ENCODE peak calls at places on chromosomes 16 and 17, in nine cellular contexts. H is CD4-positive, alpha-beta T cell; V is HFFc6; M is body of pancreas; K is activated CD8-positive, alpha-beta T cell treated with anti-CD3 and anti-CD28 coated beads for 36 hours; R is omental fat pad; L is stomach; D is left ventricle myocardium inferior; Y is cardiac fibroblast. P is an unnamed sample.

GRCh38 chr17:3994221-3994576 is 30.0 kb upstream of the ATP2A3 start:
- DNase-seq in V (no peak), K (no peak), Y (no peak), H (no peak), L (no peak), D (no peak), M (no peak), R (no peak), P (no peak)

GRCh38 chr16:89009343-89010209 is 32.6 kb upstream of the CBFA2T3 start:
- DNase-seq in V (no peak), H (peak; percentile 20), R (no peak), L (no peak), Y (peak; percentile 17), M (peak; percentile 34), D (no peak), K (peak; percentile 51), P (no peak)

GRCh38 chr17:17712268-17712924 is 31.1 kb downstream of the RAI1 start:
- DNase-seq in M (no peak), V (peak; percentile 96), R (no peak), L (no peak), D (no peak), H (no peak), K (peak; percentile 58), Y (peak; percentile 95), P (peak; percentile 71)

GRCh38 chr17:19306160-19307111 is 56.1 kb downstream of the B9D1 start:
- DNase-seq in M (no peak), H (no peak), D (no peak), K (peak; percentile 72), V (no peak), Y (peak; percentile 17), L (peak; percentile 30), R (no peak), P (peak; percentile 74)

GRCh38 chr17:31858647-31859486 is at the start of gene COPRS:
- DNase-seq in R (peak; percentile 61), K (peak; percentile 80), V (peak; percentile 69), L (peak; percentile 91), Y (peak; percentile 82), M (peak; percentile 94), H (peak; percentile 77), D (peak; percentile 93), P (peak; percentile 99)

GRCh38 chr17:32114536-32114935 is 27.8 kb upstream of the RHOT1 start:
- DNase-seq in H (no peak), K (no peak), M (no peak), L (no peak), Y (no peak), D (no peak), V (no peak), R (no peak), P (no peak)

GRCh38 chr16:80938035-80938927 is 68.4 kb downstream of the CMC2 start:
- DNase-seq in H (no peak), R (no peak), D (no peak), Y (peak; percentile 99), M (peak; percentile 35), V (peak; percentile 98), L (no peak), K (no peak), P (no peak)

GRCh38 chr17:42126836-42127235 is 4.2 kb downstream of the HSPB9 start:
- DNase-seq in L (peak; percentile 50), H (no peak), Y (no peak), D (no peak), V (no peak), R (no peak), K (no peak), M (no peak), P (no peak)

GRCh38 chr17:49361902-49362722 is at the start of gene ZNF652:
- DNase-seq in H (peak; percentile 96), Y (peak; percentile 79), M (peak; percentile 98), R (peak; percentile 51), L (peak; percentile 97), V (peak; percentile 72), K (peak; percentile 88), D (peak; percentile 93), P (peak; percentile 98)

GRCh38 chr17:2854662-2855061 is 58.4 kb downstream of the RAP1GAP2 start:
- DNase-seq in M (peak; percentile 84), R (no peak), Y (no peak), L (peak; percentile 69), D (peak; percentile 33), H (no peak), V (no peak), K (no peak), P (no peak)

GRCh38 chr17:48555183-48555615 is 10.3 kb upstream of the HOXB2 start:
- DNase-seq in R (no peak), M (no peak), D (no peak), K (no peak), Y (peak; percentile 90), H (no peak), L (no peak), V (no peak), P (peak; percentile 76)

GRCh38 chr16:19765860-19766553 is 47.9 kb downstream of the IQCK start:
- DNase-seq in Y (no peak), V (no peak), R (no peak), H (no peak), M (peak; percentile 35), D (peak; percentile 58), K (no peak), L (peak; percentile 68), P (no peak)

GRCh38 chr17:18070861-18071340 is 16.8 kb upstream of the DRG2 start:
- DNase-seq in L (no peak), K (peak; percentile 15), Y (peak; percentile 45), M (no peak), H (no peak), V (peak; percentile 30), R (no peak), D (no peak), P (peak; percentile 25)

GRCh38 chr17:17783121-17783824 is 53.5 kb downstream of the SREBF1 start:
- DNase-seq in M (peak; percentile 81), D (peak; percentile 85), L (peak; percentile 88), Y (peak; percentile 27), V (no peak), R (no peak), H (peak; percentile 57), K (peak; percentile 80), P (peak; percentile 88)

GRCh38 chr17:18332909-18333489 is 17.9 kb downstream of the SMCR8 start:
- DNase-seq in H (no peak), Y (peak; percentile 9), K (no peak), D (no peak), R (no peak), V (peak; percentile 34), L (no peak), M (no peak), P (no peak)

GRCh38 chr17:36993227-36993626 is 44.5 kb downstream of the AATF start:
- DNase-seq in L (no peak), D (no peak), K (no peak), V (no peak), H (no peak), Y (no peak), R (no peak), M (no peak), P (no peak)

GRCh38 chr17:76867578-76868175 is 527 bp upstream of the MGAT5B start:
- DNase-seq in Y (peak; percentile 64), H (no peak), D (no peak), L (no peak), V (peak; percentile 21), M (no peak), K (no peak), R (no peak), P (no peak)

GRCh38 chr16:77431131-77431670 is 3.6 kb downstream of the ADAMTS18 start:
- DNase-seq in R (no peak), H (no peak), K (no peak), M (no peak), V (no peak), Y (no peak), D (no peak), L (no peak), P (no peak)

GRCh38 chr16:31471875-31472558 is at the start of gene TGFB1I1:
- DNase-seq in K (no peak), R (no peak), H (no peak), Y (peak; percentile 84), V (peak; percentile 59), M (peak; percentile 45), D (peak; percentile 80), L (no peak), P (peak; percentile 67)

GRCh38 chr16:67842509-67843342 is 606 bp downstream of the THAP11 start:
- DNase-seq in M (peak; percentile 60), R (no peak), D (peak; percentile 65), K (peak; percentile 74), Y (peak; percentile 53), L (peak; percentile 49), V (peak; percentile 30), H (peak; percentile 53), P (peak; percentile 74)
- TF ChIP-seq CTCF in M (peak; percentile 29), R (no peak), D (peak; percentile 40), K (no peak), Y (peak; percentile 39), L (no peak), V (peak; percentile 55), H (peak; percentile 29), P (peak; percentile 45)

DNA sequence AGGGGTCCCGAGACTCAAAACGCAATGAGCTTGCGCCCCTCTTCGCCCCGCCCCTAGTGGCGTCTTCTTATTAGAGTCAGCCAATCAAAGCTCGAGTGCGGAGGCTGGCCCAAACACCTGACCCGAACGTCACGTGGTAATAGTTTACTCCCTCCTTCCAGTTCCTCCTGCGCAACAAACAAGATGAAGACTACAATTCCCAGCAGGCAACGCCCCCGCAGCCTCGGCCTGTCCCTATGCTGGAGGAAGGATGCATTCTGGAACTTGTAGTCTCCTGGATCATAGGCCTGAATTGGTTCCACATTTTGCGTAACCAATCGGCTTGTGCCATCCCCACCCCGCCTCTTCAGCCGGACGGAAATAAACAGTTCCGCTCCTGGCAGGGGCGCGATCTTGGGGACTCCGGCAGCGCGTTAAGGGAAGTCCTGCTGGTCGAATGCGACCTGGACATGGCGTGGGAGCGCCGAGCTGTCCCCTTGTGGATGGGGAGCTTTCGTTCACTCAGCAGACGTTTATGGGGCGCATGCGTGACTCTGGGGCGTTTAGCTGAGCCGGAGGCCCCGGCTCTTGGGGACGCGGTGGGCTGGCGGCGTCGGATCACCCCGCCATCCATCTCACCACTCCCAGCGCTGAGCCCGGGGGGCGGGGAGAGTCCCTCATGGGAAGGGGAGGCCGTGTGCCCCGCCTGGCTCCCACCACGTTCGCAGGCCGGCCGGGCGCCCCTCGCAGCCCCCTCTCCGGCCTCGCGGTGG is at the start of gene WBP2:
- DNase-seq in D (peak; percentile 97), R (peak; percentile 96), K (peak; percentile 100), V (peak; percentile 100), M (peak; percentile 99), L (peak; percentile 98), Y (peak; percentile 100), H (peak; percentile 95), P (peak; percentile 96)
- TF ChIP-seq CTCF in D (peak; percentile 59), R (no peak), K (no peak), V (peak; percentile 27), M (peak; percentile 3), L (no peak), Y (no peak), H (peak; percentile 53), P (peak; percentile 71)

GRCh38 chr16:4313563-4314531 is 2.0 kb upstream of the GLIS2 start:
- DNase-seq in M (peak; percentile 90), L (peak; percentile 72), R (no peak), H (no peak), V (no peak), D (no peak), Y (peak; percentile 37), K (peak; percentile 35), P (peak; percentile 87)
- TF ChIP-seq CTCF in M (peak; percentile 66), L (no peak), R (no peak), H (peak; percentile 41), V (peak; percentile 69), D (peak; percentile 70), Y (peak; percentile 52), K (peak; percentile 38), P (peak; percentile 70)

GRCh38 chr16:84673561-84673960 is 25.2 kb downstream of the KLHL36 start:
- DNase-seq in D (no peak), L (no peak), H (no peak), Y (no peak), M (no peak), K (no peak), V (no peak), R (no peak), P (peak; percentile 12)
- TF ChIP-seq CTCF in D (no peak), L (no peak), H (no peak), Y (no peak), M (no peak), K (no peak), V (no peak), R (no peak), P (no peak)